ENCODE peak calls at places on chromosomes 6 and 20, in five cellular contexts. One of them, this sample, is unnamed.
A peak's percentile ranks its signal among the peaks of the same experiment; 100 is the strongest.

GRCh38 chr20:45539382-45539781 is at the start of gene WFDC6:
- DNase-seq in A549: no peak
- DNase-seq in IMR-90: no peak
- DNase-seq in progenitor cell of endocrine pancreas: no peak
- DNase-seq in fibroblast of lung: no peak
- DNase-seq in this sample: no peak

GRCh38 chr6:38460216-38460615 is 179.5 kb downstream of the BTBD9 start:
- DNase-seq in A549: no peak
- DNase-seq in IMR-90: peak; percentile 45
- DNase-seq in progenitor cell of endocrine pancreas: no peak
- DNase-seq in fibroblast of lung: peak; percentile 72
- DNase-seq in this sample: no peak

GRCh38 chr20:58634121-58634817 is 16.8 kb upstream of the STX16 start:
- DNase-seq in A549: no peak
- DNase-seq in IMR-90: peak; percentile 92
- DNase-seq in progenitor cell of endocrine pancreas: no peak
- DNase-seq in fibroblast of lung: peak; percentile 89
- DNase-seq in this sample: peak; percentile 11

GRCh38 chr20:3889489-3890409 is 562 bp downstream of the PANK2 start:
- DNase-seq in A549: peak; percentile 37
- DNase-seq in IMR-90: no peak
- DNase-seq in progenitor cell of endocrine pancreas: peak; percentile 15
- DNase-seq in fibroblast of lung: no peak
- DNase-seq in this sample: peak; percentile 49

GRCh38 chr6:27902335-27903314 is 9.6 kb downstream of the OR2B2 start:
- DNase-seq in A549: peak; percentile 77
- DNase-seq in IMR-90: peak; percentile 78
- DNase-seq in progenitor cell of endocrine pancreas: peak; percentile 89
- DNase-seq in fibroblast of lung: peak; percentile 88
- DNase-seq in this sample: peak; percentile 77

GRCh38 chr6:170024940-170025339 is 265.9 kb downstream of the DLL1 start:
- DNase-seq in A549: no peak
- DNase-seq in IMR-90: peak; percentile 58
- DNase-seq in progenitor cell of endocrine pancreas: no peak
- DNase-seq in fibroblast of lung: peak; percentile 94
- DNase-seq in this sample: no peak

GRCh38 chr6:51349866-51350265 is 531.2 kb downstream of the TFAP2B start:
- DNase-seq in A549: no peak
- DNase-seq in IMR-90: no peak
- DNase-seq in progenitor cell of endocrine pancreas: no peak
- DNase-seq in fibroblast of lung: no peak
- DNase-seq in this sample: no peak

GRCh38 chr6:138410048-138410735 is 6.2 kb downstream of the HEBP2 start:
- DNase-seq in A549: no peak
- DNase-seq in IMR-90: peak; percentile 79
- DNase-seq in progenitor cell of endocrine pancreas: no peak
- DNase-seq in fibroblast of lung: peak; percentile 84
- DNase-seq in this sample: no peak

GRCh38 chr6:13500264-13500663 is 12.9 kb upstream of the GFOD1 start:
- DNase-seq in A549: no peak
- DNase-seq in IMR-90: no peak
- DNase-seq in progenitor cell of endocrine pancreas: no peak
- DNase-seq in fibroblast of lung: no peak
- DNase-seq in this sample: no peak

GRCh38 chr6:168428052-168428829 is 12.7 kb upstream of the SMOC2 start:
- DNase-seq in A549: no peak
- DNase-seq in IMR-90: no peak
- DNase-seq in progenitor cell of endocrine pancreas: no peak
- DNase-seq in fibroblast of lung: no peak
- DNase-seq in this sample: no peak

GRCh38 chr6:148590881-148591280 is 155.9 kb upstream of the UST start:
- DNase-seq in A549: peak; percentile 28
- DNase-seq in IMR-90: no peak
- DNase-seq in progenitor cell of endocrine pancreas: no peak
- DNase-seq in fibroblast of lung: no peak
- DNase-seq in this sample: no peak

GRCh38 chr6:15504581-15505350 is 158.1 kb downstream of the DTNBP1 start:
- DNase-seq in A549: no peak
- DNase-seq in IMR-90: peak; percentile 98
- DNase-seq in progenitor cell of endocrine pancreas: no peak
- DNase-seq in fibroblast of lung: peak; percentile 97
- DNase-seq in this sample: no peak

GRCh38 chr6:113383701-113384100 is 473.4 kb upstream of the MARCKS start:
- DNase-seq in A549: no peak
- DNase-seq in IMR-90: peak; percentile 69
- DNase-seq in progenitor cell of endocrine pancreas: no peak
- DNase-seq in fibroblast of lung: no peak
- DNase-seq in this sample: no peak

GRCh38 chr6:15864033-15864707 is 201.3 kb upstream of the DTNBP1 start:
- DNase-seq in A549: no peak
- DNase-seq in IMR-90: no peak
- DNase-seq in progenitor cell of endocrine pancreas: no peak
- DNase-seq in fibroblast of lung: no peak
- DNase-seq in this sample: no peak

GRCh38 chr20:36832791-36833190 is 43.1 kb upstream of the TLDC2 start:
- DNase-seq in A549: no peak
- DNase-seq in IMR-90: no peak
- DNase-seq in progenitor cell of endocrine pancreas: no peak
- DNase-seq in fibroblast of lung: no peak
- DNase-seq in this sample: no peak

GRCh38 chr20:57288676-57289075 is 22.2 kb upstream of the BMP7 start:
- DNase-seq in A549: no peak
- DNase-seq in IMR-90: no peak
- DNase-seq in progenitor cell of endocrine pancreas: no peak
- DNase-seq in fibroblast of lung: no peak
- DNase-seq in this sample: no peak

GRCh38 chr6:55980627-55981211 is 105.3 kb upstream of the BMP5 start:
- DNase-seq in A549: peak; percentile 25
- DNase-seq in IMR-90: peak; percentile 41
- DNase-seq in progenitor cell of endocrine pancreas: peak; percentile 29
- DNase-seq in fibroblast of lung: peak; percentile 66
- DNase-seq in this sample: no peak

GRCh38 chr6:84779917-84780316 is 15.5 kb upstream of the TBX18 start:
- DNase-seq in A549: no peak
- DNase-seq in IMR-90: no peak
- DNase-seq in progenitor cell of endocrine pancreas: no peak
- DNase-seq in fibroblast of lung: no peak
- DNase-seq in this sample: no peak

GRCh38 chr6:84776392-84776791 is 12.0 kb upstream of the TBX18 start:
- DNase-seq in A549: no peak
- DNase-seq in IMR-90: no peak
- DNase-seq in progenitor cell of endocrine pancreas: no peak
- DNase-seq in fibroblast of lung: no peak
- DNase-seq in this sample: no peak

GRCh38 chr6:84774174-84775158 is 10.1 kb upstream of the TBX18 start:
- DNase-seq in A549: peak; percentile 80
- DNase-seq in IMR-90: no peak
- DNase-seq in progenitor cell of endocrine pancreas: peak; percentile 52
- DNase-seq in fibroblast of lung: no peak
- DNase-seq in this sample: peak; percentile 71

GRCh38 chr6:84777888-84778287 is 13.5 kb upstream of the TBX18 start:
- DNase-seq in A549: peak; percentile 41
- DNase-seq in IMR-90: no peak
- DNase-seq in progenitor cell of endocrine pancreas: no peak
- DNase-seq in fibroblast of lung: no peak
- DNase-seq in this sample: no peak

GRCh38 chr6:84779380-84779779 is 15.0 kb upstream of the TBX18 start:
- DNase-seq in A549: no peak
- DNase-seq in IMR-90: no peak
- DNase-seq in progenitor cell of endocrine pancreas: no peak
- DNase-seq in fibroblast of lung: no peak
- DNase-seq in this sample: no peak
- TF ChIP-seq CTCF in A549: no peak
- TF ChIP-seq CTCF in IMR-90: no peak
- TF ChIP-seq CTCF in progenitor cell of endocrine pancreas: no peak
- TF ChIP-seq CTCF in fibroblast of lung: peak; percentile 14
- TF ChIP-seq CTCF in this sample: no peak

GRCh38 chr6:124962617-124963415 is 579 bp downstream of the RNF217 start:
- DNase-seq in A549: peak; percentile 41
- DNase-seq in IMR-90: peak; percentile 35
- DNase-seq in progenitor cell of endocrine pancreas: peak; percentile 25
- DNase-seq in fibroblast of lung: peak; percentile 52
- DNase-seq in this sample: peak; percentile 43
- TF ChIP-seq CTCF in A549: peak; percentile 25
- TF ChIP-seq CTCF in IMR-90: no peak
- TF ChIP-seq CTCF in progenitor cell of endocrine pancreas: peak; percentile 23
- TF ChIP-seq CTCF in fibroblast of lung: peak; percentile 23
- TF ChIP-seq CTCF in this sample: no peak

DNA sequence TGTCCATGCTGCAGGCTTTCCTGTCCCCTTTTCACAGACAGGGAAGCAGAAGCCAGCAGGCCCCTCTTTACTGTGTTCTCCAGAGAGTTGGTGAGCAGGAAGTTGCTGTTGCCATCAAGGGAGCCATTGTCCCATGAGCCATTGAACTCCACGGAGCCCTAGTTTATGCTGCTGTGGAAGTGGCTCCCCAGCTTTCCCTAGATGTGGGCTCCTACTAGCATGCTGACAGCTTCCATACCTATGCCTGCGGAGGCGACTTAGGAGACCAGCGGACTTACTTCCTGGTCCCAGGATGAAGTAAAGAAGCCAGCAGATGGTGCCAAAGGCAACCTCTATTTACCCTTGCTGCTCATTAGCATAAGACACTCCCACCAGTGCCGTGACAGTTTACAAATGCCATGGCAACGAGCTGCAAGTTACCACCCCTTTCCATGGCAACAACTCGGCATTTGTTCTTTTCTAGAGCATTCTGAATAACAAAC is 30.8 kb upstream of the FKBP1A start:
- DNase-seq in A549: peak; percentile 78
- DNase-seq in IMR-90: peak; percentile 69
- DNase-seq in progenitor cell of endocrine pancreas: peak; percentile 35
- DNase-seq in fibroblast of lung: peak; percentile 79
- DNase-seq in this sample: no peak
- TF ChIP-seq CTCF in A549: peak; percentile 11
- TF ChIP-seq CTCF in IMR-90: peak; percentile 23
- TF ChIP-seq CTCF in progenitor cell of endocrine pancreas: peak; percentile 42
- TF ChIP-seq CTCF in fibroblast of lung: peak; percentile 17
- TF ChIP-seq CTCF in this sample: no peak

GRCh38 chr6:119856136-119856535 is 506.6 kb upstream of the MAN1A1 start:
- DNase-seq in A549: no peak
- DNase-seq in IMR-90: no peak
- DNase-seq in progenitor cell of endocrine pancreas: no peak
- DNase-seq in fibroblast of lung: peak; percentile 5
- DNase-seq in this sample: no peak
- TF ChIP-seq CTCF in A549: no peak
- TF ChIP-seq CTCF in IMR-90: no peak
- TF ChIP-seq CTCF in progenitor cell of endocrine pancreas: no peak
- TF ChIP-seq CTCF in fibroblast of lung: no peak
- TF ChIP-seq CTCF in this sample: no peak

GRCh38 chr20:25139061-25139705 is 56.3 kb upstream of the ENTPD6 start:
- DNase-seq in A549: peak; percentile 51
- DNase-seq in IMR-90: no peak
- DNase-seq in progenitor cell of endocrine pancreas: no peak
- DNase-seq in fibroblast of lung: no peak
- DNase-seq in this sample: no peak
- TF ChIP-seq CTCF in A549: peak; percentile 22
- TF ChIP-seq CTCF in IMR-90: no peak
- TF ChIP-seq CTCF in progenitor cell of endocrine pancreas: peak; percentile 25
- TF ChIP-seq CTCF in fibroblast of lung: no peak
- TF ChIP-seq CTCF in this sample: no peak

GRCh38 chr20:43191143-43191542 is 1.4 kb upstream of the PTPRT start:
- DNase-seq in A549: no peak
- DNase-seq in IMR-90: no peak
- DNase-seq in progenitor cell of endocrine pancreas: no peak
- DNase-seq in fibroblast of lung: no peak
- DNase-seq in this sample: peak; percentile 27

GRCh38 chr20:43193443-43193842 is 3.7 kb upstream of the PTPRT start:
- DNase-seq in A549: no peak
- DNase-seq in IMR-90: no peak
- DNase-seq in progenitor cell of endocrine pancreas: no peak
- DNase-seq in fibroblast of lung: no peak
- DNase-seq in this sample: no peak

GRCh38 chr20:43190332-43190953 is 737 bp upstream of the PTPRT start:
- DNase-seq in A549: no peak
- DNase-seq in IMR-90: no peak
- DNase-seq in progenitor cell of endocrine pancreas: no peak
- DNase-seq in fibroblast of lung: no peak
- DNase-seq in this sample: peak; percentile 17

GRCh38 chr20:43194187-43194586 is 4.5 kb upstream of the PTPRT start:
- DNase-seq in A549: no peak
- DNase-seq in IMR-90: no peak
- DNase-seq in progenitor cell of endocrine pancreas: no peak
- DNase-seq in fibroblast of lung: no peak
- DNase-seq in this sample: no peak

DNA sequence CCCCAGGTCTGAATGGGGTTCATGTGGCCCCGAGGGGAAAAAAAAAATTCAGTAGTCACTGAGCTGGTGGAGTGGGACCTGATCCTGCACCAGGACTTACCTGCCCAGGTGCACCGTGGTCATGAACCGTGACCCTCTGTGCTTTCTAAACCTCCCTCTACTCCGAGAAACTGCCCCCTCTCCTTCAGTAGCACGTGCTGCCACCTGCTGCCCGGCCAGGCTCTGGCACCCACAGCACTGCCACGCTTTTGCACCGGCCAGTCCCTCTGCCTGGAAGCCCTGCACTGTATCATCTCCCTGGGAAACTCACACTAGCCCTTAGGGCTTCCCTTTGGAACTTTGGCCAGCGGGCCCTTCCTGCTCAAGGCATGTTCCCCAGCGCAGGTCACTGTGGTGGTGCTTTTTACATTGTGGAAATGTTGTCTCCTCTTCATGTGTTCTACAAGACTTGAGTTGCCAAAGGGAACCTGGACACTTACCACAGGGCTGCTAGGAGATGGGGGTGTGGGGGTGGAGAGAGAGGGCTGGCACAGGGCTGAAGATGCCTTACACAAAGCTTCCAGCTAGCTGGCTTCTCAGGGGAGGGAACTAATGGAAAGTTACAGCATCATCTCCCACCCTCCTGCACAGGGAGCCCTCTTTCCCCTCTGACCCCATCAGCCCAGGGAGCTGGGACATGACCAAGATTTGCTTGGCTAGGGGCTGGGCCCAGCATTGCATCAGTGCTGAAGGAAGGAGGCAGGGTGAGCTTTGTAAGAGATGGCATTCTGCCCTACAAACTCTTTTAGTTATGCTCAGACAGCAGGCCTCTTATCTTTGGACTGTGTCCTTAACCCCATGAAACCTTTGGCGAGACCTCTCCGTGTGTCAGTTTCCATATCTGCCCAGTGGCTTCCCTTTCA is 2.5 kb upstream of the PTPRT start:
- DNase-seq in A549: peak; percentile 27
- DNase-seq in IMR-90: no peak
- DNase-seq in progenitor cell of endocrine pancreas: peak; percentile 45
- DNase-seq in fibroblast of lung: no peak
- DNase-seq in this sample: peak; percentile 76
- TF ChIP-seq CTCF in A549: no peak
- TF ChIP-seq CTCF in IMR-90: peak; percentile 34
- TF ChIP-seq CTCF in progenitor cell of endocrine pancreas: peak; percentile 79
- TF ChIP-seq CTCF in fibroblast of lung: peak; percentile 16
- TF ChIP-seq CTCF in this sample: peak; percentile 59

DNA sequence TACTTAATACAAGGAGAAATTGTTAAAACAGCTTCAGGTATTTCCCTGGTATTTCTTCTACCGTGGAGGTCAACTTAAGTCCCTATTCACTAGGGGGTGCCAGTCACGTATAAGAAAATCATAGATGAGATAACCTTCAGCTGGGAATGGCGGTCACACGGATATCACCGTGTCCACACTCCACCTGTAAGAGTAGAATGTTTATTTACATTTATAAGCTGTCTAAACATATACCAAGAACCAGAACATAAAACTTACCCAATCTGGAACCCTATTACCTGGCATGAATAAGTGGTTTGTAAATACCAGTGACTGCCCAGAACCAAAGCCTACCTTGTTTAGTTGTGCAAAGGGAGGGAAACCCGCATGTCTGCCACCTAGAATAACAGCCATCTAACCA is 1.9 kb upstream of the ELOVL4 start:
- DNase-seq in A549: peak; percentile 85
- DNase-seq in IMR-90: peak; percentile 75
- DNase-seq in progenitor cell of endocrine pancreas: peak; percentile 20
- DNase-seq in fibroblast of lung: peak; percentile 80
- DNase-seq in this sample: peak; percentile 52
- TF ChIP-seq CTCF in A549: peak; percentile 55
- TF ChIP-seq CTCF in IMR-90: peak; percentile 64
- TF ChIP-seq CTCF in progenitor cell of endocrine pancreas: peak; percentile 68
- TF ChIP-seq CTCF in fibroblast of lung: peak; percentile 57
- TF ChIP-seq CTCF in this sample: peak; percentile 75

This sample was measured in glutamatergic neuron.